ENCODE peak calls at places on chromosome 1, in ten cellular contexts. One of them, this sample, is unnamed.

GRCh38 chr1:16617101-16617727 is 3.9 kb upstream of the NBPF1 start:
- DNase-seq in pancreas: peak; percentile 32
- DNase-seq in cardiac muscle cell: no peak
- DNase-seq in kidney: peak; percentile 80
- DNase-seq in CD8-positive, alpha-beta T cell: peak; percentile 16
- DNase-seq in hepatocyte: no peak
- DNase-seq in progenitor cell of endocrine pancreas: peak; percentile 11
- DNase-seq in glutamatergic neuron: no peak
- DNase-seq in AG04449: no peak
- DNase-seq in IMR-90: no peak
- DNase-seq in this sample: peak; percentile 52

GRCh38 chr1:246632584-246633168 is 66.4 kb downstream of the CNST start:
- DNase-seq in pancreas: no peak
- DNase-seq in cardiac muscle cell: no peak
- DNase-seq in kidney: no peak
- DNase-seq in CD8-positive, alpha-beta T cell: no peak
- DNase-seq in hepatocyte: peak; percentile 11
- DNase-seq in progenitor cell of endocrine pancreas: no peak
- DNase-seq in glutamatergic neuron: no peak
- DNase-seq in AG04449: peak; percentile 77
- DNase-seq in IMR-90: peak; percentile 88
- DNase-seq in this sample: no peak

GRCh38 chr1:208105756-208106155 is 138.4 kb downstream of the PLXNA2 start:
- DNase-seq in pancreas: no peak
- DNase-seq in cardiac muscle cell: no peak
- DNase-seq in kidney: no peak
- DNase-seq in CD8-positive, alpha-beta T cell: no peak
- DNase-seq in hepatocyte: no peak
- DNase-seq in progenitor cell of endocrine pancreas: no peak
- DNase-seq in glutamatergic neuron: no peak
- DNase-seq in AG04449: no peak
- DNase-seq in IMR-90: no peak
- DNase-seq in this sample: no peak

GRCh38 chr1:170203693-170204092 is 57.9 kb downstream of the NTMT2 start:
- DNase-seq in pancreas: no peak
- DNase-seq in cardiac muscle cell: no peak
- DNase-seq in kidney: no peak
- DNase-seq in CD8-positive, alpha-beta T cell: no peak
- DNase-seq in hepatocyte: no peak
- DNase-seq in progenitor cell of endocrine pancreas: no peak
- DNase-seq in glutamatergic neuron: no peak
- DNase-seq in AG04449: no peak
- DNase-seq in IMR-90: no peak
- DNase-seq in this sample: no peak

GRCh38 chr1:230972855-230973271 is 5.8 kb downstream of the TTC13 start:
- DNase-seq in pancreas: no peak
- DNase-seq in cardiac muscle cell: no peak
- DNase-seq in kidney: no peak
- DNase-seq in CD8-positive, alpha-beta T cell: peak; percentile 66
- DNase-seq in hepatocyte: no peak
- DNase-seq in progenitor cell of endocrine pancreas: no peak
- DNase-seq in glutamatergic neuron: no peak
- DNase-seq in AG04449: no peak
- DNase-seq in IMR-90: peak; percentile 13
- DNase-seq in this sample: no peak

GRCh38 chr1:96987186-96987703 is 265.7 kb downstream of the PTBP2 start:
- DNase-seq in pancreas: no peak
- DNase-seq in cardiac muscle cell: no peak
- DNase-seq in kidney: no peak
- DNase-seq in CD8-positive, alpha-beta T cell: no peak
- DNase-seq in hepatocyte: no peak
- DNase-seq in progenitor cell of endocrine pancreas: no peak
- DNase-seq in glutamatergic neuron: no peak
- DNase-seq in AG04449: no peak
- DNase-seq in IMR-90: peak; percentile 50
- DNase-seq in this sample: no peak

GRCh38 chr1:160576430-160576829 is 2.9 kb downstream of the CD84 start:
- DNase-seq in pancreas: no peak
- DNase-seq in cardiac muscle cell: no peak
- DNase-seq in kidney: no peak
- DNase-seq in CD8-positive, alpha-beta T cell: peak; percentile 31
- DNase-seq in hepatocyte: no peak
- DNase-seq in progenitor cell of endocrine pancreas: no peak
- DNase-seq in glutamatergic neuron: no peak
- DNase-seq in AG04449: no peak
- DNase-seq in IMR-90: no peak
- DNase-seq in this sample: no peak

GRCh38 chr1:153386500-153386901 is 4.4 kb downstream of the S100A8 start:
- DNase-seq in pancreas: peak; percentile 28
- DNase-seq in cardiac muscle cell: no peak
- DNase-seq in kidney: no peak
- DNase-seq in CD8-positive, alpha-beta T cell: no peak
- DNase-seq in hepatocyte: no peak
- DNase-seq in progenitor cell of endocrine pancreas: no peak
- DNase-seq in glutamatergic neuron: no peak
- DNase-seq in AG04449: no peak
- DNase-seq in IMR-90: no peak
- DNase-seq in this sample: no peak

GRCh38 chr1:9730096-9730901 is 78.8 kb downstream of the PIK3CD start:
- DNase-seq in pancreas: peak; percentile 54
- DNase-seq in cardiac muscle cell: no peak
- DNase-seq in kidney: peak; percentile 68
- DNase-seq in CD8-positive, alpha-beta T cell: no peak
- DNase-seq in hepatocyte: no peak
- DNase-seq in progenitor cell of endocrine pancreas: no peak
- DNase-seq in glutamatergic neuron: no peak
- DNase-seq in AG04449: no peak
- DNase-seq in IMR-90: no peak
- DNase-seq in this sample: no peak

GRCh38 chr1:43975249-43975961 is 645 bp downstream of the ATP6V0B start:
- DNase-seq in pancreas: peak; percentile 83
- DNase-seq in cardiac muscle cell: peak; percentile 46
- DNase-seq in kidney: peak; percentile 93
- DNase-seq in CD8-positive, alpha-beta T cell: peak; percentile 33
- DNase-seq in hepatocyte: peak; percentile 72
- DNase-seq in progenitor cell of endocrine pancreas: no peak
- DNase-seq in glutamatergic neuron: no peak
- DNase-seq in AG04449: no peak
- DNase-seq in IMR-90: no peak
- DNase-seq in this sample: peak; percentile 49

GRCh38 chr1:198756470-198756869 is 117.6 kb downstream of the PTPRC start:
- DNase-seq in pancreas: no peak
- DNase-seq in cardiac muscle cell: no peak
- DNase-seq in kidney: no peak
- DNase-seq in CD8-positive, alpha-beta T cell: no peak
- DNase-seq in hepatocyte: no peak
- DNase-seq in progenitor cell of endocrine pancreas: no peak
- DNase-seq in glutamatergic neuron: no peak
- DNase-seq in AG04449: no peak
- DNase-seq in IMR-90: peak; percentile 36
- DNase-seq in this sample: no peak

DNA sequence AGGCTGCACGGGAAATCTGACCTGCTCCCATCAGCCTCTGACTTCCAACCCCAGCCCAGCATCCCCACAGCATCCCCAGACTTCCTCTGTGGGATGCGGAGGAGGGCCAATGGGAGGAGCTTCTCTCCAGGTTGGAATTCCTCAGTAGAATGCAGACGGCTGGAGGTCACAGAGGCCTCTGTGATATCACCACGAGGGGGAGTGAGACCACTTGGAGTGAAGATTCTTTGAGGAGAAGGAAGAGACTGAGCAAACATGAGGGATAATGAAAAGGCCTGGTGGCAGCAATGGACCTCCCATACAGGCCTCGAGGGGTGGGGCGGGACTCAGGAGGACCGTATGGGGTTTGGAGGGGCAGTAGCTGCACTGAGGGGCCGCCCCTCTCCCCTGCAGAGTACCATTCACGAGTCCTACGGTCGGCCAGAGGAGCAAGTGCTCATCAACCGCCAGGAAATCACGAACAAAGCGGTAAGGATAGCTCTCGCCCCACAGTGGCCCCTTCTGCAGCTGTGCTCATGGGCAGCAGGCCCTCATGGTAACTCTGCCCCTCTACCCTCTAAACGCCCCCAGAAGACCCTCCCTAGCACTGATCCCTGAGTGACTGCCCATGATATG is at the start of gene CATSPER4:
- DNase-seq in pancreas: no peak
- DNase-seq in cardiac muscle cell: peak; percentile 74
- DNase-seq in kidney: no peak
- DNase-seq in CD8-positive, alpha-beta T cell: no peak
- DNase-seq in hepatocyte: peak; percentile 53
- DNase-seq in progenitor cell of endocrine pancreas: no peak
- DNase-seq in glutamatergic neuron: peak; percentile 46
- DNase-seq in AG04449: no peak
- DNase-seq in IMR-90: no peak
- DNase-seq in this sample: peak; percentile 67
- TF ChIP-seq CTCF in pancreas: no peak
- TF ChIP-seq CTCF in cardiac muscle cell: no peak
- TF ChIP-seq CTCF in kidney: peak; percentile 17
- TF ChIP-seq CTCF in CD8-positive, alpha-beta T cell: no peak
- TF ChIP-seq CTCF in hepatocyte: peak; percentile 41
- TF ChIP-seq CTCF in progenitor cell of endocrine pancreas: peak; percentile 53
- TF ChIP-seq CTCF in glutamatergic neuron: peak; percentile 46
- TF ChIP-seq CTCF in AG04449: no peak
- TF ChIP-seq CTCF in IMR-90: peak; percentile 18
- TF ChIP-seq CTCF in this sample: peak; percentile 43

DNA sequence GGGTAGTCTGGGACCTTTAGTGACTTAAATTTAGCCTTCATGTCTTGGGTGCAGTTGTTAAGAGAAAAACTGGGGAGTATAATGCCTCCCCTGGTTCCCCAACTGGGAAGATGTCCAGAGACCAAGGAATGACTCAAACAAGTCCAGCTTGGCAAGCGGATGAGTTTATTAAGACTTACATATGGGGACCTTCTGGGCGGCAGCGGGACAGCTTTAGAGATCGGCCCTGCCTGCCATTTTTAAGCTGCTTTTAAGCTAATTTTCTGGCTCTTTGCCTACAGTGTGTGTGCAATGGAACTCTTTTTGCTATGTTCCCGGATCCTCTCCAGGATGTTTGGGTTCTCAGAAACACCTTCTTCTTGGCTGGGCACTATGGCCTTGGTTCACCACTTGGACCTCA is 99.5 kb downstream of the RYR2 start:
- DNase-seq in pancreas: no peak
- DNase-seq in cardiac muscle cell: no peak
- DNase-seq in kidney: no peak
- DNase-seq in CD8-positive, alpha-beta T cell: no peak
- DNase-seq in hepatocyte: peak; percentile 10
- DNase-seq in progenitor cell of endocrine pancreas: no peak
- DNase-seq in glutamatergic neuron: no peak
- DNase-seq in AG04449: no peak
- DNase-seq in IMR-90: no peak
- DNase-seq in this sample: no peak
- TF ChIP-seq CTCF in pancreas: no peak
- TF ChIP-seq CTCF in cardiac muscle cell: no peak
- TF ChIP-seq CTCF in kidney: no peak
- TF ChIP-seq CTCF in CD8-positive, alpha-beta T cell: no peak
- TF ChIP-seq CTCF in hepatocyte: no peak
- TF ChIP-seq CTCF in progenitor cell of endocrine pancreas: no peak
- TF ChIP-seq CTCF in glutamatergic neuron: no peak
- TF ChIP-seq CTCF in AG04449: no peak
- TF ChIP-seq CTCF in IMR-90: no peak
- TF ChIP-seq CTCF in this sample: no peak

DNA sequence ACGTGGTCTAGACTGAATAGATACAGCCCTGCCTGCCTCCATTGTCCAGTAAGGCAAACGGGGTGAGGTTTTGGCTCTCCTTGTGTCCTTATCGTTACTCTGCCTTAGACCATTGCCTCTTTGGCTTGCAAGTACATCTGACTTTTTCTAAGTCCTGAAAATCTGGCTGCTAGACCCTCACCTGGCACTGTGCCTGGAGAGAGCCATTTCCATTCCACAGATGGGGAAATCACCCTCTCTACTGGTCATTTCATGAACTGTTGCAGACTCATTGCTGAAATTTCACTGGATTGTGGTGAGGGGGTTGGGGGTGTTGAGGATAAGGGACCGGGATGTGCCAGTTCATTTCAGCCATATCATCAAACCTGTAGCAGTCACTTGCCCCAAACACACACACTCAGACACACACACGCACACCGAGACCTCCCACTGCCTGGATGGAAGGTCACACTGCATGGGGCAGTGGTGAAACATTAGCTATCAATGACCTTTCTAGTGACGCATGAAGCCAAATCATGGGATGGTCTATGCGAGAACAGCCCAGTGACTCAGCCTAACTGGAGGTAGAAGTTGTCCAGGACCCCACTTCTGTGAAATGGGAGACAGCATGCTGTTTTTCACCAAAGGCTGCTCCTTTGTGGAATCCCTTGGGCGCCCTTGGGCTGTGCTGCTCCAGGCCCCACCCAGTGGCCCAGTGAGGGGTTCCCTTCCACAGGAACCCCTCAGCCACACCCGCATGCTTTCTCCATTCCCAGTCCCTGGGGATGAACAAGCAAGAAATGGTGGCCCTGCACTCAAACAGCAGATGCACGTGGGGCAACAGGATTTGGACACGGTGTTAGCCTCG is 34.9 kb upstream of the VASH2 start:
- DNase-seq in pancreas: no peak
- DNase-seq in cardiac muscle cell: peak; percentile 52
- DNase-seq in kidney: no peak
- DNase-seq in CD8-positive, alpha-beta T cell: no peak
- DNase-seq in hepatocyte: peak; percentile 79
- DNase-seq in progenitor cell of endocrine pancreas: no peak
- DNase-seq in glutamatergic neuron: no peak
- DNase-seq in AG04449: no peak
- DNase-seq in IMR-90: peak; percentile 87
- DNase-seq in this sample: no peak
- TF ChIP-seq CTCF in pancreas: no peak
- TF ChIP-seq CTCF in cardiac muscle cell: peak; percentile 69
- TF ChIP-seq CTCF in kidney: peak; percentile 51
- TF ChIP-seq CTCF in CD8-positive, alpha-beta T cell: no peak
- TF ChIP-seq CTCF in hepatocyte: peak; percentile 70
- TF ChIP-seq CTCF in progenitor cell of endocrine pancreas: peak; percentile 42
- TF ChIP-seq CTCF in glutamatergic neuron: peak; percentile 36
- TF ChIP-seq CTCF in AG04449: peak; percentile 18
- TF ChIP-seq CTCF in IMR-90: peak; percentile 52
- TF ChIP-seq CTCF in this sample: peak; percentile 15

GRCh38 chr1:196860323-196860884 is 27.4 kb upstream of the CFHR4 start:
- DNase-seq in pancreas: no peak
- DNase-seq in cardiac muscle cell: no peak
- DNase-seq in kidney: no peak
- DNase-seq in CD8-positive, alpha-beta T cell: no peak
- DNase-seq in hepatocyte: no peak
- DNase-seq in progenitor cell of endocrine pancreas: no peak
- DNase-seq in glutamatergic neuron: no peak
- DNase-seq in AG04449: no peak
- DNase-seq in IMR-90: no peak
- DNase-seq in this sample: no peak
- TF ChIP-seq CTCF in pancreas: no peak
- TF ChIP-seq CTCF in cardiac muscle cell: no peak
- TF ChIP-seq CTCF in kidney: no peak
- TF ChIP-seq CTCF in CD8-positive, alpha-beta T cell: no peak
- TF ChIP-seq CTCF in hepatocyte: no peak
- TF ChIP-seq CTCF in progenitor cell of endocrine pancreas: no peak
- TF ChIP-seq CTCF in glutamatergic neuron: no peak
- TF ChIP-seq CTCF in AG04449: no peak
- TF ChIP-seq CTCF in IMR-90: no peak
- TF ChIP-seq CTCF in this sample: no peak

This sample was measured in nephron progenitor cell.